ENCODE peak calls at places on chromosomes 1 and 21, in eight cellular contexts. W, P, H, R, L, G, Y and Q are unnamed samples.
A peak's percentile ranks its signal among the peaks of the same experiment; 100 is the strongest.

GRCh38 chr1:26582836-26583460 is 53.4 kb downstream of the RPS6KA1 start:
- DNase-seq in W (peak; percentile 25), P (peak; percentile 56), H (peak; percentile 37), R (no peak), L (no peak), G (peak; percentile 31), Y (peak; percentile 31), Q (no peak)

GRCh38 chr21:45900034-45900868 is 81.3 kb upstream of the COL6A1 start:
- DNase-seq in W (no peak), P (no peak), H (peak; percentile 10), R (no peak), L (no peak), G (no peak), Y (no peak), Q (no peak)

GRCh38 chr1:178538192-178538916 is 25.4 kb downstream of the TEX35 start:
- DNase-seq in W (no peak), P (no peak), H (peak; percentile 18), R (no peak), L (peak; percentile 7), G (no peak), Y (peak; percentile 80), Q (no peak)

GRCh38 chr21:38804030-38804616 is 1.6 kb upstream of the ETS2 start:
- DNase-seq in W (no peak), P (no peak), H (no peak), R (no peak), L (no peak), G (no peak), Y (no peak), Q (no peak)

GRCh38 chr1:237237721-237238120 is 195.7 kb downstream of the RYR2 start:
- DNase-seq in W (no peak), P (no peak), H (no peak), R (no peak), L (no peak), G (no peak), Y (no peak), Q (no peak)

GRCh38 chr1:46530311-46530710 is 21.1 kb downstream of the KNCN start:
- DNase-seq in W (no peak), P (no peak), H (no peak), R (no peak), L (no peak), G (no peak), Y (no peak), Q (no peak)

GRCh38 chr1:73803380-73803779 is 394.6 kb downstream of the LRRIQ3 start:
- DNase-seq in W (no peak), P (no peak), H (no peak), R (no peak), L (peak; percentile 73), G (no peak), Y (no peak), Q (no peak)

GRCh38 chr1:162094271-162094670 is 24.8 kb downstream of the NOS1AP start:
- DNase-seq in W (no peak), P (no peak), H (no peak), R (no peak), L (peak; percentile 61), G (no peak), Y (no peak), Q (no peak)

GRCh38 chr1:42929434-42930177 is 29.1 kb downstream of the SLC2A1 start:
- DNase-seq in W (no peak), P (no peak), H (no peak), R (no peak), L (no peak), G (no peak), Y (no peak), Q (no peak)

GRCh38 chr1:222792744-222793143 is 22.1 kb upstream of the DISP1 start:
- DNase-seq in W (no peak), P (peak; percentile 44), H (no peak), R (peak; percentile 18), L (no peak), G (no peak), Y (no peak), Q (peak; percentile 60)

GRCh38 chr1:166145496-166145895 is 21.3 kb downstream of the FAM78B start:
- DNase-seq in W (no peak), P (no peak), H (no peak), R (no peak), L (no peak), G (no peak), Y (no peak), Q (no peak)

GRCh38 chr1:51736702-51737101 is 119.8 kb downstream of the OSBPL9 start:
- DNase-seq in W (no peak), P (no peak), H (no peak), R (no peak), L (peak; percentile 71), G (no peak), Y (no peak), Q (peak; percentile 43)

GRCh38 chr1:65175171-65176070 is 27.4 kb downstream of the AK4 start:
- DNase-seq in W (no peak), P (no peak), H (no peak), R (no peak), L (no peak), G (no peak), Y (no peak), Q (no peak)